ENCODE peak calls at places on chromosomes 5 and 9, in nine cellular contexts. U is coronary artery; F is fibroblast of mammary gland; P is GM10248; J is HT1080; C is colonic mucosa; X is tibial artery; Q is mucosa of descending colon; A is stimulated activated CD8-positive, alpha-beta memory T cell treated with anti-CD3 and anti-CD28 coated beads, Interleukin-15, amount 100 ng/mL, for 24 hours. K is an unnamed sample.
A peak's percentile ranks its signal among the peaks of the same experiment; 100 is the strongest.

GRCh38 chr9:110156902-110157301 is 51.1 kb downstream of the C9orf152 start:
- DNase-seq in U (no peak), F (peak; percentile 88), P (peak; percentile 40), J (peak; percentile 52), C (no peak), X (no peak), Q (no peak), A (no peak), K (peak; percentile 43)

GRCh38 chr9:118975736-118976135 is 393.5 kb downstream of the BRINP1 start:
- DNase-seq in U (no peak), F (peak; percentile 12), P (no peak), J (no peak), C (no peak), X (no peak), Q (no peak), A (no peak), K (no peak)

GRCh38 chr5:14039063-14039462 is 94.6 kb upstream of the DNAH5 start:
- DNase-seq in U (no peak), F (peak; percentile 76), P (no peak), J (peak; percentile 73), C (no peak), X (no peak), Q (no peak), A (no peak), K (no peak)

GRCh38 chr9:15469862-15470261 is 40.9 kb downstream of the PSIP1 start:
- DNase-seq in U (no peak), F (no peak), P (no peak), J (no peak), C (no peak), X (no peak), Q (no peak), A (no peak), K (no peak)

GRCh38 chr5:125487231-125487630 is 740.8 kb upstream of the ZNF608 start:
- DNase-seq in U (no peak), F (no peak), P (no peak), J (no peak), C (no peak), X (no peak), Q (no peak), A (no peak), K (no peak)

GRCh38 chr5:75053286-75054109 is 1.1 kb upstream of the GCNT4 start:
- DNase-seq in U (peak; percentile 80), F (peak; percentile 83), P (peak; percentile 32), J (peak; percentile 27), C (peak; percentile 62), X (peak; percentile 81), Q (peak; percentile 69), A (peak; percentile 18), K (no peak)

GRCh38 chr9:97555164-97555563 is 53.7 kb downstream of the TMOD1 start:
- DNase-seq in U (peak; percentile 92), F (no peak), P (no peak), J (no peak), C (no peak), X (peak; percentile 92), Q (no peak), A (no peak), K (no peak)

GRCh38 chr9:4228606-4229005 is 71.3 kb downstream of the GLIS3 start:
- DNase-seq in U (no peak), F (peak; percentile 47), P (no peak), J (peak; percentile 20), C (peak; percentile 38), X (no peak), Q (no peak), A (no peak), K (no peak)

GRCh38 chr5:43556857-43557593 is at the start of gene PAIP1:
- DNase-seq in U (peak; percentile 87), F (peak; percentile 81), P (peak; percentile 92), J (peak; percentile 76), C (peak; percentile 79), X (peak; percentile 90), Q (peak; percentile 90), A (peak; percentile 65), K (peak; percentile 68)

GRCh38 chr9:124781967-124782660 is 5.2 kb downstream of the OLFML2A start:
- DNase-seq in U (no peak), F (no peak), P (peak; percentile 6), J (no peak), C (no peak), X (peak; percentile 52), Q (no peak), A (no peak), K (no peak)

GRCh38 chr9:3677541-3677940 is 151.7 kb upstream of the RFX3 start:
- DNase-seq in U (no peak), F (no peak), P (no peak), J (no peak), C (no peak), X (no peak), Q (no peak), A (no peak), K (no peak)